ENCODE peak calls at places on chromosomes 5 and 9, in four cellular contexts. K is mesendoderm, R is endothelial cell of umbilical vein, F is heart left ventricle. U is an unnamed sample.

GRCh38 chr9:115373000-115373709 is 255.2 kb upstream of the TNC start:
- DNase-seq in F (no peak), K (peak; percentile 82), R (no peak), U (no peak)

GRCh38 chr9:70589571-70590263 is 175.3 kb upstream of the KLF9 start:
- DNase-seq in F (peak; percentile 46), R (peak; percentile 90), K (no peak), U (no peak)

GRCh38 chr9:92278117-92278516 is 15.4 kb downstream of the IARS1 start:
- DNase-seq in R (no peak), F (no peak), K (no peak), U (no peak)

GRCh38 chr9:130030821-130031481 is 12.0 kb downstream of the FNBP1 start:
- DNase-seq in F (no peak), R (no peak), K (peak; percentile 19), U (no peak)

GRCh38 chr9:83066771-83067170 is 3.8 kb upstream of the RASEF start:
- DNase-seq in F (no peak), R (no peak), K (no peak), U (no peak)

GRCh38 chr5:176734756-176735342 is 75.5 kb upstream of the UNC5A start:
- DNase-seq in K (no peak), F (no peak), R (no peak), U (peak; percentile 10)

GRCh38 chr9:128916745-128917144 is 4.0 kb upstream of the PHYHD1 start:
- DNase-seq in K (no peak), F (no peak), R (no peak), U (no peak)

GRCh38 chr5:130710596-130710995 is 454.5 kb downstream of the HINT1 start:
- DNase-seq in K (peak; percentile 46), F (no peak), R (peak; percentile 86), U (no peak)

GRCh38 chr5:76174101-76174500 is 90.9 kb downstream of the SV2C start:
- DNase-seq in K (no peak), R (no peak), F (no peak), U (peak; percentile 14)

GRCh38 chr5:7902201-7902600 is 33.3 kb downstream of the MTRR start:
- DNase-seq in K (no peak), F (no peak), R (no peak), U (no peak)

GRCh38 chr9:18936094-18936871 is 96.7 kb downstream of the SAXO1 start:
- DNase-seq in R (no peak), K (no peak), F (no peak), U (no peak)

GRCh38 chr9:128724744-128725211 is 851 bp upstream of the ZDHHC12 start:
- DNase-seq in K (peak; percentile 96), R (peak; percentile 70), F (peak; percentile 88), U (peak; percentile 95)

GRCh38 chr5:159330131-159330530 is at the start of gene IL12B:
- DNase-seq in F (no peak), K (no peak), R (no peak), U (no peak)

GRCh38 chr9:113178087-113178486 is 27.3 kb downstream of the SLC31A2 start:
- DNase-seq in R (no peak), K (no peak), F (no peak), U (no peak)

GRCh38 chr5:11912-12311 is 80.1 kb upstream of the PLEKHG4B start:
- DNase-seq in K (peak; percentile 22), F (no peak), R (no peak), U (no peak)

GRCh38 chr9:93081931-93082330 is 14.1 kb upstream of the CARD19 start:
- DNase-seq in F (no peak), R (no peak), K (no peak), U (no peak)

GRCh38 chr9:68505681-68506409 is 34.8 kb downstream of the TMEM252 start:
- DNase-seq in K (no peak), R (no peak), F (peak; percentile 29), U (no peak)
- H3K27me3 ChIP-seq in K (peaks cover 8% of the 10 kb centered on the region), R (no peaks in the 10 kb centered on the region), F (no peaks in the 10 kb centered on the region), U (peaks cover 71% of the 10 kb centered on the region)

DNA sequence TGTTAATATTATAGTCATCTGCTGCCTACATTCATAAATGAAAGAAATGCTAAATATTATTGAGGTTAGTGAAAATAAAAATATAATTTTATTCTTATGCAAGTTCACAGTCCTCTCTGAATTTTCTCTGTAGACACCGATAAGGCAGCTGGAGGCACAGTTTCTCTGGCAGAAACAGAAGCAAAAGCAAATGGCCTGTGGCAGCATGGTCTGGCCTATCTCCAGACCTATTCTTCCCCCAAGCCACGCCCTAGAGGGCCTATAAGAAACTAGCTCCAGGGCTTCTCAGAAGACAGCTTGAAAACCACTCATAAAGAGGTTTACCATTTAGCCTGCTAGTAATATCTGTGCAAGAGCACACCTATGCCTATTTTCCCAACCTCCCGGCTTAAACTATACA is 28.4 kb downstream of the MRPS27 start:
- DNase-seq in K (no peak), F (no peak), R (no peak), U (no peak)
- H3K36me3 ChIP-seq in K (no peaks in the 10 kb centered on the region), F (no peaks in the 10 kb centered on the region), R (peaks cover 4% of the 10 kb centered on the region), U (peaks cover 4% of the 10 kb centered on the region)

GRCh38 chr5:111070272-111071134 is 1.0 kb upstream of the TSLP start:
- DNase-seq in F (peak; percentile 30), K (peak; percentile 82), R (peak; percentile 33), U (peak; percentile 78)
- H3K4me3 ChIP-seq in F (peak overlapping the region; percentile 39), K (peak overlapping the region; percentile 19), R (no peak overlapping the region), U (peak overlapping the region; percentile 51)

GRCh38 chr5:140039561-140039960 is 3.5 kb downstream of the NRG2 start:
- DNase-seq in F (no peak), K (no peak), R (no peak), U (no peak)

GRCh38 chr5:140040358-140040757 is 2.7 kb downstream of the NRG2 start:
- DNase-seq in K (no peak), R (no peak), F (no peak), U (no peak)

GRCh38 chr5:140037012-140037411 is 6.1 kb downstream of the NRG2 start:
- DNase-seq in F (no peak), K (no peak), R (no peak), U (no peak)

GRCh38 chr5:140038373-140038957 is 4.6 kb downstream of the NRG2 start:
- DNase-seq in F (no peak), K (peak; percentile 93), R (peak; percentile 48), U (peak; percentile 28)

GRCh38 chr5:140035881-140036280 is 7.2 kb downstream of the NRG2 start:
- DNase-seq in F (peak; percentile 38), R (no peak), K (peak; percentile 15), U (no peak)
- H3K27me3 ChIP-seq in F (no peaks in the 10 kb centered on the region), R (no peaks in the 10 kb centered on the region), K (peaks cover 17% of the 10 kb centered on the region), U (peaks cover 22% of the 10 kb centered on the region)

DNA sequence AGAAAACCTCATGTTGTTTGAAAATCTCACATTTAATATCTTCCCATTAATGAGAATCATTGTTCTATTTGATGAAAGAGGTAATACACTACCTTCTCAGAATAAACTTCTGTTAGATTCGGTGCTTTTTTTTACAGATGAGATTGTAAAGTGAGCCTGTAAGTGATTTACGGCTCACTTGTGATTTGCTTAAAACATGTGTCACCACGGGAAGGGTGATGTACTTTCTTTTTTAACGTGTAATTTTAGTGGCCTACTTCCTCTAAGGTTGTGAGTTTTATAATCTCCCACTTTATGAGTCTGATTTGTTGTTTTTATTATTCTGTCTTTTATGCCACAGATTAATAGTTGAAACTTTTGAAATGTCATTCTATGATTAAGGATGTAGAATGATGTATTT is 15.9 kb downstream of the ANXA1 start:
- DNase-seq in K (no peak), R (no peak), F (no peak), U (no peak)
- H3K36me3 ChIP-seq in K (no peaks in the 10 kb centered on the region), R (peaks cover 66% of the 10 kb centered on the region), F (no peaks in the 10 kb centered on the region), U (no peaks in the 10 kb centered on the region)

U was measured in H7.